ENCODE peak calls at places on chromosome 1, in eight cellular contexts. D, F, R, E, L, W, O and Z are unnamed samples.

GRCh38 chr1:42962641-42963377 is 4.1 kb upstream of the SLC2A1 start:
- DNase-seq in O (no peak), R (no peak), L (peak), F (no peak), D (peak), E (peak), W (no peak), Z (no peak)

GRCh38 chr1:109777436-109777835 is 13.7 kb upstream of the EPS8L3 start:
- DNase-seq in F (peak), R (no peak), O (no peak), E (no peak), W (peak), L (no peak), D (no peak), Z (no peak)

GRCh38 chr1:34970829-34971228 is 14.3 kb downstream of the TMEM35B start:
- DNase-seq in D (no peak), R (no peak), F (no peak), O (no peak), L (no peak), W (no peak), E (no peak), Z (peak)

GRCh38 chr1:226690460-226690982 is 48.6 kb downstream of the ITPKB start:
- DNase-seq in R (no peak), D (no peak), L (no peak), O (no peak), E (no peak), W (no peak), F (no peak), Z (no peak)

GRCh38 chr1:189619682-189620332 is 857.9 kb downstream of the BRINP3 start:
- DNase-seq in F (no peak), R (no peak), L (no peak), E (no peak), W (no peak), D (no peak), O (no peak), Z (no peak)

GRCh38 chr1:184056921-184057496 is 5.5 kb downstream of the TSEN15 start:
- DNase-seq in O (no peak), F (no peak), W (no peak), E (no peak), L (no peak), R (no peak), D (no peak), Z (no peak)

GRCh38 chr1:235648954-235649721 is 446 bp downstream of the GNG4 start:
- DNase-seq in E (no peak), D (peak), L (no peak), F (no peak), W (peak), O (peak), R (no peak), Z (peak)

GRCh38 chr1:5651027-5651410 is 341.2 kb downstream of the NPHP4 start:
- DNase-seq in R (no peak), O (no peak), E (no peak), D (no peak), F (no peak), W (no peak), L (no peak), Z (no peak)

GRCh38 chr1:101781437-101781836 is 215.3 kb downstream of the OLFM3 start:
- DNase-seq in O (no peak), E (no peak), D (no peak), R (no peak), W (no peak), L (no peak), F (no peak), Z (no peak)

GRCh38 chr1:84509029-84509428 is 2.6 kb upstream of the GNG5 start:
- DNase-seq in F (no peak), O (no peak), W (no peak), E (no peak), L (no peak), R (no peak), D (no peak), Z (no peak)

GRCh38 chr1:179091691-179092165 is 9.9 kb downstream of the TOR3A start:
- DNase-seq in E (no peak), D (peak), W (no peak), R (no peak), O (no peak), F (peak), L (no peak), Z (peak)

GRCh38 chr1:243459059-243459458 is 203.2 kb downstream of the SDCCAG8 start:
- DNase-seq in L (no peak), W (no peak), E (no peak), F (no peak), D (no peak), O (no peak), R (peak), Z (no peak)

GRCh38 chr1:1550591-1551432 is 10.4 kb upstream of the TMEM240 start:
- DNase-seq in L (no peak), R (no peak), F (no peak), W (no peak), O (no peak), D (no peak), E (no peak), Z (peak)
- H3K27ac ChIP-seq in L (peak), R (no peak), F (no peak), W (no peak), O (no peak), D (no peak), E (no peak), Z (no peak)

GRCh38 chr1:219124163-219124562 is 49.5 kb upstream of the LYPLAL1 start:
- DNase-seq in W (no peak), D (no peak), O (no peak), L (no peak), F (no peak), E (no peak), R (no peak), Z (no peak)

GRCh38 chr1:219123041-219123440 is 50.6 kb upstream of the LYPLAL1 start:
- DNase-seq in R (no peak), E (no peak), O (no peak), L (no peak), D (no peak), F (no peak), W (no peak), Z (no peak)

GRCh38 chr1:219120625-219121544 is 52.8 kb upstream of the LYPLAL1 start:
- DNase-seq in E (peak), W (no peak), R (no peak), F (no peak), O (no peak), L (no peak), D (peak), Z (peak)

GRCh38 chr1:219119839-219120238 is 53.8 kb upstream of the LYPLAL1 start:
- DNase-seq in W (no peak), D (no peak), F (no peak), E (no peak), O (no peak), R (no peak), L (no peak), Z (no peak)

DNA sequence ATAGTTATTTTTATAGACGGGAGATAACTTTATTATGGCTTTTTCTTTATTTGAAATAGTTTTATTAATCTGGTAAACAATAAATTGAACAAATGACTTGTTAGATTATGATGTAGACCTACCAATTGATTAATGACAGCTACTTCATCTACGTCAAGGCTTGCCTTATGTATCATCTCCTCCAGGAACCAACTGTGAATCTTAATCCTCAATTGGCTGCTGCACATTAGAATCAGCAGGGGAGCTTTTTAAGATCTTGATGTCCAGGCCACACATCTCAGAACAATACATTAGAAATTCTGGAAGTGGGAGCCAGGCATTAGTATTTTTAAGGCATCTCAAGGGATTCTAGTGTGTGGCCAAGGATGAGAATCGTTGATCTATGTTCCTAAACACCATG is 52.0 kb upstream of the LYPLAL1 start:
- DNase-seq in E (no peak), R (no peak), F (no peak), L (no peak), D (no peak), W (no peak), O (no peak), Z (no peak)
- H3K4me3 ChIP-seq in E (no peak), R (no peak), F (no peak), L (no peak), D (no peak), W (no peak), O (no peak), Z (no peak)

GRCh38 chr1:171742577-171742922 is 685 bp upstream of the VAMP4 start:
- DNase-seq in L (no peak), W (peak), D (peak), F (no peak), E (peak), R (no peak), O (no peak), Z (peak)

GRCh38 chr1:171739646-171740045 is 2.2 kb downstream of the VAMP4 start:
- DNase-seq in L (no peak), D (no peak), R (no peak), O (no peak), F (no peak), E (no peak), W (no peak), Z (no peak)

GRCh38 chr1:171740356-171740863 is 1.5 kb downstream of the VAMP4 start:
- DNase-seq in W (no peak), L (no peak), E (no peak), R (no peak), F (no peak), D (no peak), O (no peak), Z (no peak)

GRCh38 chr1:171741872-171742576 is at the start of gene VAMP4:
- DNase-seq in D (peak), L (peak), R (peak), O (peak), F (peak), E (peak), W (peak), Z (peak)

GRCh38 chr1:171740987-171741871 is 636 bp downstream of the VAMP4 start:
- DNase-seq in E (peak), O (peak), W (no peak), F (no peak), L (no peak), R (peak), D (peak), Z (peak)
- TF ChIP-seq CTCF in E (peak), O (peak), W (no peak), F (no peak), L (no peak), R (peak), D (no peak), Z (peak)

GRCh38 chr1:150106331-150106730 is 38.8 kb downstream of the VPS45 start:
- DNase-seq in F (no peak), L (no peak), R (no peak), E (no peak), O (peak), W (no peak), D (no peak), Z (no peak)
- H3K27ac ChIP-seq in F (no peak), L (no peak), R (no peak), E (no peak), O (no peak), W (peak), D (no peak), Z (no peak)